ENCODE peak calls at places on chromosomes 11 and 22, in nine cellular contexts. P is CD4-positive, alpha-beta memory T cell; G is T-helper 1 cell; R is stimulated activated CD4-positive, alpha-beta T cell treated with anti-CD3 and anti-CD28 coated beads, Interleukin-4, amount 100 ng/mL, for 48 hours; K is fibroblast of mammary gland; C is RPMI8226; V is GM13977; H is activated CD8-positive, alpha-beta T cell treated with anti-CD3 and anti-CD28 coated beads for 36 hours; D is HFFc6. I is an unnamed sample.

GRCh38 chr11:56624661-56625110 is 10.0 kb upstream of the OR5M1 start:
- DNase-seq in P (no peak), G (peak), R (no peak), K (peak), C (peak), V (peak), H (peak), D (peak), I (peak)

GRCh38 chr11:119028346-119029068 is 2.2 kb downstream of the SLC37A4 start:
- DNase-seq in P (no peak), G (no peak), R (no peak), K (no peak), C (no peak), V (no peak), H (no peak), D (no peak), I (no peak)

GRCh38 chr11:102186836-102187235 is 76.6 kb downstream of the YAP1 start:
- DNase-seq in P (no peak), G (no peak), R (no peak), K (peak), C (no peak), V (no peak), H (no peak), D (no peak), I (no peak)

GRCh38 chr11:62340269-62340901 is 3.1 kb downstream of the ASRGL1 start:
- DNase-seq in P (peak), G (peak), R (peak), K (peak), C (peak), V (peak), H (peak), D (peak), I (peak)

GRCh38 chr11:133843454-133843987 is 1.8 kb downstream of the SPATA19 start:
- DNase-seq in P (no peak), G (no peak), R (no peak), K (no peak), C (no peak), V (no peak), H (no peak), D (no peak), I (no peak)

GRCh38 chr11:62400760-62401159 is 18.1 kb upstream of the SCGB1A1 start:
- DNase-seq in P (no peak), G (no peak), R (no peak), K (peak), C (no peak), V (no peak), H (no peak), D (peak), I (no peak)

GRCh38 chr11:134393638-134394037 is 18.4 kb downstream of the B3GAT1 start:
- DNase-seq in P (no peak), G (no peak), R (no peak), K (no peak), C (peak), V (no peak), H (no peak), D (no peak), I (no peak)

GRCh38 chr11:69950120-69950519 is 128.0 kb upstream of the ANO1 start:
- DNase-seq in P (no peak), G (no peak), R (peak), K (peak), C (peak), V (peak), H (peak), D (no peak), I (peak)

GRCh38 chr11:67422894-67423293 is 5.4 kb upstream of the RPS6KB2 start:
- DNase-seq in P (no peak), G (no peak), R (no peak), K (no peak), C (no peak), V (no peak), H (no peak), D (no peak), I (no peak)

GRCh38 chr11:23217072-23217471 is 356.8 kb upstream of the CCDC179 start:
- DNase-seq in P (no peak), G (no peak), R (no peak), K (no peak), C (no peak), V (no peak), H (no peak), D (no peak), I (no peak)

GRCh38 chr11:57982763-57983162 is 40.9 kb upstream of the OR9Q1 start:
- DNase-seq in P (no peak), G (no peak), R (no peak), K (no peak), C (no peak), V (peak), H (no peak), D (no peak), I (no peak)

GRCh38 chr22:33440756-33441155 is 382.6 kb upstream of the SYN3 start:
- DNase-seq in P (no peak), G (no peak), R (no peak), K (peak), C (no peak), V (no peak), H (no peak), D (no peak), I (no peak)

GRCh38 chr11:15893080-15893492 is 463.3 kb downstream of the SOX6 start:
- DNase-seq in P (no peak), G (no peak), R (no peak), K (peak), C (no peak), V (no peak), H (no peak), D (peak), I (no peak)

GRCh38 chr22:24500251-24500820 is 5.2 kb downstream of the UPB1 start:
- DNase-seq in P (no peak), G (no peak), R (no peak), K (no peak), C (peak), V (no peak), H (no peak), D (no peak), I (no peak)

GRCh38 chr11:96090711-96091110 is 166.8 kb upstream of the MTMR2 start:
- DNase-seq in P (no peak), G (no peak), R (no peak), K (peak), C (no peak), V (no peak), H (no peak), D (peak), I (no peak)

GRCh38 chr11:2737876-2738275 is 38.1 kb upstream of the KCNQ1OT1 start:
- DNase-seq in P (no peak), G (no peak), R (no peak), K (peak), C (no peak), V (no peak), H (no peak), D (no peak), I (no peak)

GRCh38 chr11:68471360-68472340 is 11.1 kb downstream of the PPP6R3 start:
- DNase-seq in P (peak), G (peak), R (peak), K (peak), C (no peak), V (peak), H (peak), D (no peak), I (no peak)

GRCh38 chr11:75768909-75769771 is 562 bp downstream of the DGAT2 start:
- DNase-seq in P (no peak), G (no peak), R (no peak), K (no peak), C (peak), V (peak), H (no peak), D (no peak), I (peak)

GRCh38 chr11:35223429-35223828 is 84.5 kb downstream of the CD44 start:
- DNase-seq in P (no peak), G (no peak), R (no peak), K (peak), C (no peak), V (no peak), H (no peak), D (peak), I (no peak)

GRCh38 chr11:134535029-134536025 is 123.3 kb upstream of the B3GAT1 start:
- DNase-seq in P (no peak), G (no peak), R (no peak), K (no peak), C (no peak), V (no peak), H (no peak), D (no peak), I (no peak)

GRCh38 chr11:58905716-58906547 is 33.4 kb upstream of the GLYATL1 start:
- DNase-seq in P (no peak), G (no peak), R (no peak), K (peak), C (no peak), V (no peak), H (no peak), D (peak), I (no peak)

GRCh38 chr11:35751664-35752061 is 89.1 kb downstream of the TRIM44 start:
- DNase-seq in P (no peak), G (no peak), R (no peak), K (no peak), C (no peak), V (no peak), H (no peak), D (no peak), I (no peak)

GRCh38 chr11:129023968-129024676 is 81.5 kb upstream of the TP53AIP1 start:
- DNase-seq in P (peak), G (no peak), R (no peak), K (no peak), C (peak), V (no peak), H (no peak), D (no peak), I (no peak)

GRCh38 chr22:22397292-22397870 is 111.2 kb downstream of the ZNF280B start:
- DNase-seq in P (no peak), G (no peak), R (no peak), K (peak), C (no peak), V (no peak), H (no peak), D (peak), I (peak)

GRCh38 chr11:58919980-58920379 is 19.3 kb upstream of the GLYATL1 start:
- DNase-seq in P (no peak), G (no peak), R (no peak), K (no peak), C (peak), V (no peak), H (no peak), D (no peak), I (peak)

GRCh38 chr11:68525930-68526329 is 65.4 kb downstream of the PPP6R3 start:
- DNase-seq in P (no peak), G (no peak), R (no peak), K (peak), C (no peak), V (no peak), H (no peak), D (peak), I (no peak)

GRCh38 chr11:61814242-61814957 is 2.4 kb downstream of the FADS1 start:
- DNase-seq in P (peak), G (peak), R (no peak), K (peak), C (peak), V (no peak), H (peak), D (no peak), I (no peak)

GRCh38 chr11:83608571-83608970 is 322.4 kb upstream of the CCDC90B start:
- DNase-seq in P (no peak), G (no peak), R (no peak), K (no peak), C (no peak), V (no peak), H (no peak), D (no peak), I (no peak)

GRCh38 chr11:75474878-75475766 is 42.1 kb upstream of the KLHL35 start:
- DNase-seq in P (peak), G (peak), R (peak), K (peak), C (peak), V (peak), H (peak), D (no peak), I (peak)

GRCh38 chr11:8963569-8964323 is 496 bp downstream of the TMEM9B start:
- DNase-seq in P (peak), G (peak), R (peak), K (no peak), C (peak), V (peak), H (peak), D (peak), I (peak)

GRCh38 chr11:68282861-68283230 is 11.1 kb upstream of the C11orf24 start:
- DNase-seq in P (no peak), G (no peak), R (no peak), K (no peak), C (no peak), V (no peak), H (no peak), D (no peak), I (no peak)

GRCh38 chr22:33896801-33897620 is 23.3 kb downstream of the LARGE1 start:
- DNase-seq in P (no peak), G (no peak), R (no peak), K (peak), C (no peak), V (peak), H (no peak), D (no peak), I (peak)

GRCh38 chr22:41949297-41949965 is 2.5 kb upstream of the CENPM start:
- DNase-seq in P (no peak), G (no peak), R (no peak), K (no peak), C (no peak), V (no peak), H (no peak), D (no peak), I (peak)

GRCh38 chr11:18106688-18107087 is 806 bp upstream of the SAAL1 start:
- DNase-seq in P (no peak), G (no peak), R (no peak), K (peak), C (no peak), V (no peak), H (no peak), D (peak), I (no peak)

GRCh38 chr11:124759268-124760204 is 2.6 kb downstream of the ESAM start:
- DNase-seq in P (no peak), G (no peak), R (no peak), K (no peak), C (no peak), V (peak), H (no peak), D (no peak), I (no peak)

GRCh38 chr11:22192642-22193347 is at the start of gene ANO5:
- DNase-seq in P (no peak), G (no peak), R (no peak), K (no peak), C (no peak), V (peak), H (no peak), D (no peak), I (no peak)

GRCh38 chr11:45082744-45083543 is 63.5 kb upstream of the PRDM11 start:
- DNase-seq in P (no peak), G (no peak), R (no peak), K (no peak), C (peak), V (no peak), H (no peak), D (no peak), I (peak)

GRCh38 chr11:66728760-66729385 is at the start of gene SPTBN2:
- DNase-seq in P (no peak), G (no peak), R (no peak), K (no peak), C (no peak), V (no peak), H (no peak), D (no peak), I (peak)

GRCh38 chr22:27024982-27025381 is 367.6 kb downstream of the MIAT start:
- DNase-seq in P (no peak), G (no peak), R (no peak), K (no peak), C (no peak), V (no peak), H (no peak), D (no peak), I (no peak)